ENCODE peak calls at places on chromosomes 5 and 9, in seven cellular contexts. G is foreskin keratinocyte, C is D721Med, R is stomach, L is choroid plexus epithelial cell, Y is tibial artery, M is neural crest cell. S is an unnamed sample.

GRCh38 chr5:135569755-135570452 is 8.9 kb downstream of the CXCL14 start:
- DNase-seq in G (peak), C (no peak), R (peak), L (peak), Y (no peak), M (peak), S (no peak)

GRCh38 chr5:139193928-139194327 is 4.2 kb downstream of the SIL1 start:
- DNase-seq in G (no peak), C (no peak), R (no peak), L (peak), Y (no peak), M (no peak), S (no peak)

GRCh38 chr5:139197710-139198669 is at the start of gene SIL1:
- DNase-seq in G (peak), C (peak), R (peak), L (peak), Y (peak), M (peak), S (peak)

GRCh38 chr5:143128412-143129071 is 274.9 kb downstream of the NR3C1 start:
- DNase-seq in G (no peak), C (no peak), R (no peak), L (no peak), Y (no peak), M (no peak), S (no peak)

GRCh38 chr5:114237766-114238165 is 124.1 kb upstream of the KCNN2 start:
- DNase-seq in G (peak), C (no peak), R (no peak), L (peak), Y (no peak), M (no peak), S (no peak)

GRCh38 chr5:61275841-61276240 is 56.2 kb upstream of the ZSWIM6 start:
- DNase-seq in G (peak), C (no peak), R (no peak), L (peak), Y (peak), M (no peak), S (no peak)

GRCh38 chr5:97135868-97136267 is 6.5 kb downstream of the LIX1 start:
- DNase-seq in G (no peak), C (no peak), R (no peak), L (no peak), Y (no peak), M (no peak), S (no peak)

GRCh38 chr9:3794005-3794404 is 268.2 kb upstream of the RFX3 start:
- DNase-seq in G (peak), C (no peak), R (no peak), L (peak), Y (no peak), M (peak), S (no peak)

GRCh38 chr9:131733601-131734061 is 6.2 kb downstream of the RAPGEF1 start:
- DNase-seq in G (peak), C (no peak), R (peak), L (peak), Y (peak), M (no peak), S (no peak)

GRCh38 chr9:33197279-33197678 is 30.1 kb upstream of the B4GALT1 start:
- DNase-seq in G (no peak), C (no peak), R (no peak), L (no peak), Y (peak), M (no peak), S (no peak)

GRCh38 chr9:130981002-130981760 is 27.8 kb upstream of the LAMC3 start:
- DNase-seq in G (no peak), C (no peak), R (no peak), L (no peak), Y (no peak), M (no peak), S (no peak)

GRCh38 chr9:13778486-13779110 is 499.1 kb upstream of the MPDZ start:
- DNase-seq in G (no peak), C (no peak), R (no peak), L (peak), Y (no peak), M (no peak), S (no peak)

GRCh38 chr5:113245427-113246052 is 189.2 kb downstream of the TSSK1B start:
- DNase-seq in G (no peak), C (no peak), R (no peak), L (no peak), Y (no peak), M (no peak), S (no peak)

GRCh38 chr9:80028501-80028900 is 456.7 kb downstream of the TLE4 start:
- DNase-seq in G (no peak), C (no peak), R (no peak), L (no peak), Y (no peak), M (no peak), S (no peak)

GRCh38 chr5:37495210-37495609 is 116.1 kb downstream of the WDR70 start:
- DNase-seq in G (peak), C (no peak), R (no peak), L (peak), Y (no peak), M (no peak), S (no peak)

GRCh38 chr5:54115768-54116403 is 194.5 kb downstream of the ARL15 start:
- DNase-seq in G (peak), C (no peak), R (no peak), L (no peak), Y (no peak), M (no peak), S (peak)

GRCh38 chr9:78261403-78262001 is 25.6 kb downstream of the CEP78 start:
- DNase-seq in G (no peak), C (no peak), R (no peak), L (peak), Y (no peak), M (no peak), S (peak)

GRCh38 chr5:33509036-33509435 is 68.3 kb downstream of the TARS1 start:
- DNase-seq in G (no peak), C (no peak), R (no peak), L (peak), Y (no peak), M (no peak), S (no peak)

GRCh38 chr5:1153428-1153827 is 41.6 kb upstream of the SLC12A7 start:
- DNase-seq in G (no peak), C (no peak), R (no peak), L (no peak), Y (no peak), M (no peak), S (no peak)

GRCh38 chr9:69173891-69174644 is at the start of gene TJP2:
- DNase-seq in G (no peak), C (no peak), R (peak), L (peak), Y (peak), M (peak), S (peak)

GRCh38 chr5:40399349-40399748 is 280.4 kb upstream of the PTGER4 start:
- DNase-seq in G (peak), C (no peak), R (no peak), L (peak), Y (no peak), M (no peak), S (no peak)

GRCh38 chr5:138754699-138755057 is 1.5 kb downstream of the CTNNA1 start:
- DNase-seq in G (no peak), C (no peak), R (no peak), L (no peak), Y (peak), M (no peak), S (no peak)

GRCh38 chr9:134422301-134422700 is 96.0 kb downstream of the RXRA start:
- DNase-seq in G (no peak), C (no peak), R (peak), L (no peak), Y (no peak), M (no peak), S (no peak)

GRCh38 chr9:96500696-96501660 is 51.0 kb downstream of the HABP4 start:
- DNase-seq in G (no peak), C (no peak), R (no peak), L (no peak), Y (peak), M (no peak), S (no peak)

GRCh38 chr5:7576023-7576715 is 180.2 kb downstream of the ADCY2 start:
- DNase-seq in G (no peak), C (no peak), R (no peak), L (no peak), Y (no peak), M (no peak), S (no peak)

GRCh38 chr5:124337996-124338395 is 408.4 kb downstream of the ZNF608 start:
- DNase-seq in G (no peak), C (no peak), R (no peak), L (peak), Y (no peak), M (no peak), S (no peak)

GRCh38 chr9:98825414-98825813 is 17.9 kb downstream of the GALNT12 start:
- DNase-seq in G (no peak), C (no peak), R (no peak), L (no peak), Y (no peak), M (no peak), S (no peak)

GRCh38 chr9:98821831-98822230 is 14.4 kb downstream of the GALNT12 start:
- DNase-seq in G (no peak), C (no peak), R (no peak), L (no peak), Y (no peak), M (no peak), S (no peak)

GRCh38 chr9:98822661-98823060 is 15.2 kb downstream of the GALNT12 start:
- DNase-seq in G (no peak), C (no peak), R (no peak), L (no peak), Y (no peak), M (no peak), S (no peak)

GRCh38 chr9:98826716-98827115 is 19.2 kb downstream of the GALNT12 start:
- DNase-seq in G (no peak), C (no peak), R (no peak), L (no peak), Y (no peak), M (no peak), S (no peak)

GRCh38 chr9:98823666-98824334 is 16.3 kb downstream of the GALNT12 start:
- DNase-seq in G (peak), C (no peak), R (no peak), L (no peak), Y (no peak), M (no peak), S (no peak)
- TF ChIP-seq CTCF in G (no peak), C (no peak), R (no peak), L (no peak), Y (no peak), M (no peak), S (no peak)

DNA sequence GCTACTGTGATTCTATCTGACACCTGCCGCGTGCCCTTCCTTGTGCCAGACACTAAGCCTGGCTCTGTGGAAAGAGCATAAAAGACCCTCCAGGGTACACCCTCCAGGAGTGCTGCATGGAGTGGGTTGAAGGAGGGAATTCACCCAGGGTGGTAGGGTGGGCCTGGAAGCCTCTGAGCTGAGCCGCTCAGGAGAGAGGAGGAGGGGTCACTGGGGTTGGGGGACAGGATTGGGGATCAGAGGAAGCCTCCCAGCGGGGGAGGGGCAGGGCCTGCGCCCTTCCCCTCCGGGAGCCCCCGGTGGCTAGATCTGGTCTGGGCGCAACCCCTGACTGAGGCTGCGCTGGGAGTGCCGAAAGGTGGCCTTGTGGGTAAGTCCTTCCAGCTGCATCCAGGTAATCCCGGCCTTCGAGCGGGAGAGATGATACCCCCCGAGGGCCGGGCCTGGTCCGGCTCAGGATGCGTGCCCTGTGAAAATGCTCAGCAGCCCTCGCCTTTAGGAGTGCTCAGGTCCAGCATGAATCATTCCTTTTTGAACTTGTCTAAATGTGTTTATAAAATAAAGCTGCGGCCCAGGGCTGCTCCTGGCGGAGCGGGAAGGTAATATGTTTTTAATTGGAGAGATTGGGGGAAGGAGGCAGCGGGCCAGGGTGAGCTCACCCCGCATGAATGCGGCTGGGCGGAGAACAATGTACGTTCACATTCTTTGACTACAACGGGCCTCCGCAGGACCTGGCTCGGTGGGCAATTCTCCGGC is 118.1 kb upstream of the SMIM23 start:
- DNase-seq in G (peak), C (no peak), R (no peak), L (peak), Y (no peak), M (no peak), S (no peak)
- TF ChIP-seq CTCF in G (peak), C (no peak), R (no peak), L (peak), Y (no peak), M (no peak), S (no peak)

GRCh38 chr5:160281275-160281674 is 31.1 kb downstream of the CCNJL start:
- DNase-seq in G (no peak), C (no peak), R (no peak), L (no peak), Y (no peak), M (no peak), S (no peak)

GRCh38 chr5:160272889-160273288 is 39.5 kb downstream of the CCNJL start:
- DNase-seq in G (no peak), C (no peak), R (no peak), L (no peak), Y (no peak), M (no peak), S (no peak)

GRCh38 chr5:160274483-160274931 is 37.9 kb downstream of the CCNJL start:
- DNase-seq in G (no peak), C (no peak), R (no peak), L (no peak), Y (no peak), M (no peak), S (no peak)

GRCh38 chr5:160280384-160281090 is 31.8 kb downstream of the CCNJL start:
- DNase-seq in G (no peak), C (no peak), R (no peak), L (no peak), Y (no peak), M (no peak), S (no peak)

DNA sequence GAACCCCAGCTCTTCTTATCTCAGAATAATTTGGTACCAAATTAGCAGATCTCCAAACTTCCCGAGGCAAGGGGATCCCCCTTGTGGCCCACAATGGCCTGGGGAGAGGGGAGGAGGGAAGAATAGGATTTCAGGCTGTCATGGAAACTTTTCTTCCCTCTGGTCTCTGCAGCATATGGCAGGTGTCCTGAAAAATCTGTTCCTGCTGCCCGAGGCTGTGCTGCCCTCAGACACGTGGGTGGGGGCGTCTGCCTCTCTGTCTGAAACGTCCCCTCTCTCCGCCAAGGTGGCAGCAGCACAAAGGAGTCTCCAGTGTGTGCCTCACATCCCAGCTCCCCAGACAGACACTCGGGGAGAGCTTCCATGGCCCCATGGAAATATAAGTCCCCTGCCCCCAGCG is 34.0 kb downstream of the CCNJL start:
- DNase-seq in G (no peak), C (no peak), R (no peak), L (no peak), Y (no peak), M (no peak), S (no peak)
- TF ChIP-seq CTCF in G (no peak), C (peak), R (no peak), L (no peak), Y (no peak), M (no peak), S (no peak)

GRCh38 chr5:119315516-119315949 is 40.3 kb upstream of the TNFAIP8 start:
- DNase-seq in G (no peak), C (no peak), R (no peak), L (peak), Y (no peak), M (no peak), S (peak)
- TF ChIP-seq CTCF in G (peak), C (peak), R (no peak), L (peak), Y (no peak), M (no peak), S (peak)

GRCh38 chr5:122154491-122154890 is 25.1 kb downstream of the ZNF474 start:
- DNase-seq in G (no peak), C (no peak), R (no peak), L (no peak), Y (no peak), M (no peak), S (no peak)

GRCh38 chr5:122154910-122155309 is 25.6 kb downstream of the ZNF474 start:
- DNase-seq in G (no peak), C (no peak), R (no peak), L (peak), Y (peak), M (no peak), S (no peak)

GRCh38 chr5:122153230-122153629 is 23.9 kb downstream of the ZNF474 start:
- DNase-seq in G (no peak), C (no peak), R (no peak), L (peak), Y (no peak), M (no peak), S (no peak)

GRCh38 chr5:122153774-122154173 is 24.4 kb downstream of the ZNF474 start:
- DNase-seq in G (no peak), C (no peak), R (no peak), L (no peak), Y (no peak), M (no peak), S (no peak)

DNA sequence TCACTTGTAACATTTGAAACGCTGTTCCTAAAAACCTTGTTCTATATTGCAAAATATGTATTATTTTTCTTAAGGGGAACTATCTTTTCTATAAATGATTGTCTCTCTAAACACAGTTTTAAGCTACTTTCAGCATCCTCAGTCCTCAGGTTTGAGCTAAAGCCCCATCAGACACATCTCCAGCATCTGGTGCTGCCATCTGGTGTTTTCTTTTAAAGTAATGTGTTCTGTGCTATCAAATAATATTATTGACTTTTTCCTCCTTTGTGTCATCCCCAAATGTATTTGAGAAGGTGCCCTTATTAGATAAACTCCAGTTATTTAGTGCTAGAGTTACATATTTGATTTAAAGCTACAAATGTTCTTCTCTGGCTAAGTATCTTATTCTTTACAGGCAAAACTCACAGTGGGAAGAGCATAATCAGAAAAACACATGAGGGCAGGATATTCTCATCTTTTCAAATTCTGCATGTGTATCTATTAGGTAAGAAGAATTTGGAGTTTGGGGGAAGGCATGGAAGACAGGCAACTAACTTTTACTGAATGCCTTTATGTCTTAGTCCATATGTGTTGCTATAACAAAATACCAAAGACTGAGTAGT is 27.5 kb downstream of the ZNF474 start:
- DNase-seq in G (no peak), C (peak), R (no peak), L (peak), Y (no peak), M (no peak), S (peak)
- TF ChIP-seq CTCF in G (peak), C (peak), R (no peak), L (peak), Y (peak), M (peak), S (no peak)

GRCh38 chr5:150333400-150333799 is 24.1 kb upstream of the TCOF1 start:
- DNase-seq in G (no peak), C (no peak), R (no peak), L (no peak), Y (no peak), M (no peak), S (no peak)

GRCh38 chr5:150339165-150339564 is 18.3 kb upstream of the TCOF1 start:
- DNase-seq in G (no peak), C (no peak), R (no peak), L (no peak), Y (no peak), M (no peak), S (no peak)

GRCh38 chr5:150339841-150340240 is 17.7 kb upstream of the TCOF1 start:
- DNase-seq in G (no peak), C (no peak), R (no peak), L (no peak), Y (no peak), M (no peak), S (no peak)

GRCh38 chr5:150338546-150338945 is 19.0 kb upstream of the TCOF1 start:
- DNase-seq in G (no peak), C (no peak), R (no peak), L (no peak), Y (no peak), M (no peak), S (no peak)

DNA sequence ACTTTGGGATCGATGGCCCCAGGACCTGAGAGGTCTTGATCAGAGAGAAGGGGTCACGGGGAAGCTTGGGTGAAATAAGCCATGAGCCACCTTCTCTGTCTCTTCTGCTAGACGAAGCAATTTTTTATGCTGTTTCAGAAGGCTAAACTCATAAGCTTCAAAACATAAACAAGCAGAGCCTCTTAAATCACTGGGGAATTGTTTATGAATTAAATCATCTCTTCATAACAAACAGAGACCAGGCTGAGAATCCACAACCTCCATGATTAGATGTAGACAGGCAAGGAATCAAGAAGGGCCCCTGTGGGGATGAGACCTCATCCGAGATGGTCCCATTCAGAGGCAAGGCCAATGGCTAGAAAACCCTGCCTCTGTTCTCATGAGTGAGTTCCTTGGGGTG is 21.7 kb upstream of the TCOF1 start:
- DNase-seq in G (no peak), C (no peak), R (no peak), L (no peak), Y (no peak), M (no peak), S (no peak)
- TF ChIP-seq CTCF in G (no peak), C (no peak), R (no peak), L (no peak), Y (no peak), M (no peak), S (no peak)

DNA sequence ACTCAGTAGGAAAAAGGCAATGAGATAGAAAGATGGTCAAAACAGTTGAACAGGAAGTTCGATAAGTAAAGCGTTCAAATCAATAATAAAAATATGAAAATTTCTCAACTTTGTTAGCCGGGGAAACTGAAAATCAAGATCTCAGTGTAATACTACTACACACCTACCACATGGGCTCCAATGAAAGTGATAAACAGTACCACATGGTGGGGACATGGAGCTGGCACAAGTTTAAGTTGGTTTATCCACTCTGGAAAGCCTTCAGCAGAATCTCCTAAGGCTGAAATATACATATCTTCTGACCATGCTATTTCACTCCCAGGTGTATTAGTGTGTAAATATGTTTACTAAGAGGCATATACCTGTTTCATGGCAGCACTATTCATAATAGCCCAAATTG is 126.8 kb downstream of the NXNL2 start:
- DNase-seq in G (no peak), C (no peak), R (no peak), L (peak), Y (no peak), M (no peak), S (no peak)
- TF ChIP-seq CTCF in G (peak), C (no peak), R (no peak), L (peak), Y (no peak), M (no peak), S (no peak)

S was measured in GM13977.